ENCODE peak calls at places on chromosomes 5 and 9, in nine cellular contexts. N is kidney; Y is right lobe of liver; Z is heart left ventricle; G is CD8-positive, alpha-beta T cell; K is pancreas; D is tibial nerve; O is upper lobe of right lung; Q is foreskin keratinocyte. H is an unnamed sample.

GRCh38 chr5:36526537-36526936 is 79.9 kb upstream of the SLC1A3 start:
- DNase-seq in G (no peak), Y (no peak), K (no peak), N (no peak), Z (no peak), Q (peak; percentile 55), D (no peak), O (no peak), H (no peak)

GRCh38 chr5:61334224-61335196 is 2.5 kb downstream of the ZSWIM6 start:
- DNase-seq in K (no peak), Q (no peak), Z (no peak), Y (no peak), N (no peak), G (no peak), D (no peak), O (no peak), H (no peak)

GRCh38 chr5:41435276-41435675 is 75.1 kb downstream of the PLCXD3 start:
- DNase-seq in O (no peak), D (no peak), N (no peak), Y (no peak), Q (no peak), G (no peak), K (no peak), Z (peak; percentile 40), H (no peak)

GRCh38 chr5:137617806-137618205 is 118.1 kb downstream of the KLHL3 start:
- DNase-seq in Q (no peak), D (no peak), O (no peak), G (no peak), K (no peak), Z (no peak), Y (no peak), N (no peak), H (no peak)

GRCh38 chr9:3906437-3907213 is 380.8 kb upstream of the RFX3 start:
- DNase-seq in N (no peak), Q (peak; percentile 66), Y (no peak), G (no peak), K (no peak), O (no peak), D (no peak), Z (no peak), H (no peak)

GRCh38 chr5:136133416-136134383 is 1.1 kb downstream of the SMAD5 start:
- DNase-seq in K (peak; percentile 21), D (no peak), Y (peak; percentile 60), Q (no peak), N (no peak), G (peak; percentile 16), Z (peak; percentile 61), O (no peak), H (no peak)

GRCh38 chr5:61744690-61745619 is 412.9 kb downstream of the ZSWIM6 start:
- DNase-seq in G (no peak), D (no peak), N (no peak), Y (no peak), K (no peak), O (no peak), Z (no peak), Q (no peak), H (no peak)

GRCh38 chr5:127290946-127291763 is 559 bp downstream of the MEGF10 start:
- DNase-seq in K (no peak), G (no peak), D (no peak), Q (no peak), N (no peak), O (no peak), Z (no peak), Y (no peak), H (no peak)

GRCh38 chr9:8486095-8486494 is 686.5 kb upstream of the DMAC1 start:
- DNase-seq in N (no peak), O (no peak), G (no peak), Y (no peak), D (peak; percentile 15), Q (no peak), K (no peak), Z (peak; percentile 60), H (peak; percentile 4)

GRCh38 chr5:43044181-43044914 is 4.2 kb upstream of the ANXA2R start:
- DNase-seq in K (no peak), N (no peak), G (no peak), Y (no peak), D (no peak), O (no peak), Q (no peak), Z (no peak), H (no peak)

GRCh38 chr5:174725261-174725990 is 1.0 kb downstream of the MSX2 start:
- DNase-seq in G (no peak), Y (no peak), D (no peak), N (no peak), K (no peak), O (no peak), Z (no peak), Q (no peak), H (no peak)

GRCh38 chr9:131097948-131098278 is 1.6 kb downstream of the AIF1L start:
- DNase-seq in O (no peak), Y (no peak), Q (no peak), D (no peak), K (no peak), N (no peak), Z (peak; percentile 85), G (no peak), H (no peak)

GRCh38 chr5:140302786-140303639 is at the start of gene PFDN1:
- DNase-seq in Y (peak; percentile 95), D (peak; percentile 86), G (peak; percentile 89), N (peak; percentile 97), K (peak; percentile 91), Q (peak; percentile 85), Z (peak; percentile 97), O (peak; percentile 95), H (peak; percentile 95)
- H3K27ac ChIP-seq in Y (peak within 1 kb of the TSS; percentile 55), D (peak within 1 kb of the TSS; percentile 91), G (peak within 1 kb of the TSS; percentile 61), N (peak within 1 kb of the TSS; percentile 74), K (peak within 1 kb of the TSS; percentile 65), Q (peak within 1 kb of the TSS; percentile 74), Z (peak within 1 kb of the TSS; percentile 51), O (peak within 1 kb of the TSS; percentile 89), H (peak within 1 kb of the TSS; percentile 79)

DNA sequence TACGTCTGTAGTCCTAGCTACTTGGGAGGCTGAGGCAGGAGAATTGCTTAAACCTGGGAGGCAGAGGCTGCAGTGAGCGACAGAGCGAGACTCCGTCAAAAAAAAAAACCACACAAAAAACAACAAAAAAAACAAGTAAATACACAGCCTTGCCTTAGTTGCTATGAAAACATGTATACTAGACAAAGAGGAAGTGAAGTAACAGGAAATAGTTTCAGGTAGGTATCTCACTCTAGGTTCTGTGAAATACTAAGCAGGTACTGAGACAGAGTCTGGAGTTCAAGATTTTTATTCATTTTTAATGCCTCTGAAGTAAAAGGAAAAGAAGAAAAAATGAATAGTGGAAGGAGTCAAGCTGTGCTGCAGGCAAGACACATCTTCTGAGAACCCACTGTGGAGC is 687.9 kb upstream of the RGMB start:
- DNase-seq in K (no peak), D (no peak), Y (no peak), Z (no peak), Q (no peak), N (no peak), O (no peak), G (no peak), H (no peak)
- H3K27ac ChIP-seq in K (no peak overlapping the region), D (no peak overlapping the region), Y (no peak overlapping the region), Z (no peak overlapping the region), Q (no peak overlapping the region), N (no peak overlapping the region), O (no peak overlapping the region), G (no peak overlapping the region), H (no peak overlapping the region)

GRCh38 chr5:172956228-172956627 is 3.0 kb upstream of the RPL26L1 start:
- DNase-seq in Z (no peak), G (no peak), N (no peak), O (no peak), K (no peak), Q (no peak), D (no peak), Y (no peak), H (no peak)

GRCh38 chr5:172954751-172955159 is 4.5 kb upstream of the RPL26L1 start:
- DNase-seq in Y (no peak), D (no peak), G (no peak), Z (no peak), K (no peak), N (no peak), Q (no peak), O (no peak), H (no peak)

GRCh38 chr5:172958268-172959046 is 767 bp upstream of the RPL26L1 start:
- DNase-seq in G (peak; percentile 63), K (peak; percentile 33), O (peak; percentile 88), Z (peak; percentile 71), Y (peak; percentile 80), D (peak; percentile 54), N (peak; percentile 87), Q (peak; percentile 30), H (peak; percentile 55)

GRCh38 chr5:172957458-172957857 is 1.8 kb upstream of the RPL26L1 start:
- DNase-seq in K (no peak), D (no peak), Y (no peak), G (no peak), Z (no peak), O (no peak), N (no peak), Q (no peak), H (no peak)

GRCh38 chr5:172956936-172957335 is 2.3 kb upstream of the RPL26L1 start:
- DNase-seq in G (no peak), Z (peak; percentile 33), O (no peak), D (no peak), K (no peak), N (peak; percentile 22), Q (no peak), Y (no peak), H (peak; percentile 38)
- H3K27ac ChIP-seq in G (no peak overlapping the region), Z (no peak overlapping the region), O (no peak overlapping the region), D (no peak overlapping the region), K (no peak overlapping the region), N (no peak overlapping the region), Q (no peak overlapping the region), Y (no peak overlapping the region), H (no peak overlapping the region)

GRCh38 chr9:72843525-72844439 is 109.1 kb downstream of the ALDH1A1 start:
- DNase-seq in D (no peak), Q (no peak), K (no peak), N (no peak), Z (no peak), Y (no peak), O (no peak), G (no peak), H (no peak)
- H3K27ac ChIP-seq in D (no peak overlapping the region), Q (no peak overlapping the region), K (no peak overlapping the region), N (no peak overlapping the region), Z (no peak overlapping the region), Y (no peak overlapping the region), O (no peak overlapping the region), G (no peak overlapping the region), H (no peak overlapping the region)

DNA sequence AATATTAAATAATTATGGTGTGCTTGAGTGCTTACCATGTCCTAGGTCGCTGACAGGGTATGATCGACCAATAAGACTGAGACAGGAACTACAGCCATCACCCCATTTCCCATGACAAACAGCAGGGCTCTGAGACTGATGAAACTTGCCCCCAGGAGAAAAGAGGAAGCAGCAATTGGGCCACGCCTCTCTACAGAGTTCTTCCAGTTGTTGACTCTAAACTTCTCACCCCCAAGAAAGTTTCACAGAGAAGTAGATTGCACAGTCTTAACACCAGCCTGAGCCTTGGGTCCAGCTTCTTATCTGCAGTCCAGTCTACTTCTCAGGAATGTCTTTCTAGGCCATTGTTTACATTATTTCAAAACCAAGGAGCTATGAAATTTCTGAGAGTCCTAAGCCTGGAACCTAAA is 182.2 kb upstream of the ANKRD55 start:
- DNase-seq in Q (no peak), K (no peak), Z (peak; percentile 79), Y (no peak), D (peak; percentile 26), N (no peak), G (no peak), O (no peak), H (peak; percentile 90)
- H3K27ac ChIP-seq in Q (no peak overlapping the region), K (peak overlapping the region; percentile 36), Z (no peak overlapping the region), Y (peak overlapping the region; percentile 56), D (peak overlapping the region; percentile 65), N (no peak overlapping the region), G (no peak overlapping the region), O (peak overlapping the region; percentile 53), H (peak overlapping the region; percentile 85)

H was measured in HL-60.